ENCODE peak calls at places on chromosomes 7 and 10, in ten cellular contexts. One of them, this sample, is unnamed.
A peak's percentile ranks its signal among the peaks of the same experiment; 100 is the strongest.

GRCh38 chr10:79073784-79074432 is 5.1 kb downstream of the ZMIZ1 start:
- DNase-seq in GM12878: no peak
- DNase-seq in ovary: peak; percentile 65
- DNase-seq in A549: no peak
- DNase-seq in HepG2: peak; percentile 61
- DNase-seq in stomach: peak; percentile 62
- DNase-seq in suprapubic skin: no peak
- DNase-seq in K562: no peak
- DNase-seq in transverse colon: peak; percentile 84
- DNase-seq in esophagus muscularis mucosa: no peak
- DNase-seq in this sample: peak; percentile 61

GRCh38 chr7:32937344-32938174 is 19.7 kb upstream of the FKBP9 start:
- DNase-seq in HepG2: peak; percentile 40
- DNase-seq in K562: no peak
- DNase-seq in GM12878: no peak
- DNase-seq in suprapubic skin: peak; percentile 66
- DNase-seq in transverse colon: peak; percentile 16
- DNase-seq in A549: no peak
- DNase-seq in stomach: peak; percentile 58
- DNase-seq in ovary: peak; percentile 53
- DNase-seq in esophagus muscularis mucosa: no peak
- DNase-seq in this sample: no peak

GRCh38 chr10:70475661-70476060 is 2.9 kb upstream of the PALD1 start:
- DNase-seq in esophagus muscularis mucosa: no peak
- DNase-seq in stomach: no peak
- DNase-seq in A549: no peak
- DNase-seq in GM12878: no peak
- DNase-seq in HepG2: no peak
- DNase-seq in suprapubic skin: no peak
- DNase-seq in K562: no peak
- DNase-seq in transverse colon: no peak
- DNase-seq in ovary: no peak
- DNase-seq in this sample: no peak

GRCh38 chr10:91493313-91493712 is 83.2 kb downstream of the HECTD2 start:
- DNase-seq in ovary: no peak
- DNase-seq in stomach: no peak
- DNase-seq in esophagus muscularis mucosa: no peak
- DNase-seq in transverse colon: no peak
- DNase-seq in A549: peak; percentile 15
- DNase-seq in suprapubic skin: no peak
- DNase-seq in HepG2: peak; percentile 41
- DNase-seq in K562: no peak
- DNase-seq in GM12878: no peak
- DNase-seq in this sample: no peak

GRCh38 chr10:127405221-127405620 is 143.9 kb upstream of the NPS start:
- DNase-seq in stomach: no peak
- DNase-seq in suprapubic skin: no peak
- DNase-seq in transverse colon: no peak
- DNase-seq in ovary: no peak
- DNase-seq in HepG2: no peak
- DNase-seq in GM12878: no peak
- DNase-seq in esophagus muscularis mucosa: no peak
- DNase-seq in A549: no peak
- DNase-seq in K562: no peak
- DNase-seq in this sample: no peak

GRCh38 chr7:2172311-2173183 is 60.2 kb downstream of the MAD1L1 start:
- DNase-seq in HepG2: peak; percentile 76
- DNase-seq in transverse colon: peak; percentile 68
- DNase-seq in K562: no peak
- DNase-seq in GM12878: no peak
- DNase-seq in A549: no peak
- DNase-seq in ovary: peak; percentile 62
- DNase-seq in stomach: peak; percentile 91
- DNase-seq in suprapubic skin: no peak
- DNase-seq in esophagus muscularis mucosa: no peak
- DNase-seq in this sample: no peak

GRCh38 chr7:55546826-55547225 is 25.5 kb downstream of the VOPP1 start:
- DNase-seq in esophagus muscularis mucosa: no peak
- DNase-seq in stomach: peak; percentile 83
- DNase-seq in transverse colon: peak; percentile 82
- DNase-seq in GM12878: no peak
- DNase-seq in ovary: no peak
- DNase-seq in A549: peak; percentile 88
- DNase-seq in HepG2: peak; percentile 39
- DNase-seq in K562: no peak
- DNase-seq in suprapubic skin: peak; percentile 81
- DNase-seq in this sample: no peak

GRCh38 chr7:77266162-77266807 is 66.7 kb upstream of the FGL2 start:
- DNase-seq in K562: no peak
- DNase-seq in GM12878: peak; percentile 33
- DNase-seq in transverse colon: no peak
- DNase-seq in stomach: no peak
- DNase-seq in esophagus muscularis mucosa: no peak
- DNase-seq in suprapubic skin: no peak
- DNase-seq in HepG2: no peak
- DNase-seq in ovary: no peak
- DNase-seq in A549: no peak
- DNase-seq in this sample: no peak

GRCh38 chr10:73886085-73886529 is 11.8 kb upstream of the CAMK2G start:
- DNase-seq in K562: peak; percentile 92
- DNase-seq in A549: peak; percentile 84
- DNase-seq in esophagus muscularis mucosa: no peak
- DNase-seq in suprapubic skin: peak; percentile 81
- DNase-seq in transverse colon: peak; percentile 72
- DNase-seq in HepG2: peak; percentile 57
- DNase-seq in GM12878: no peak
- DNase-seq in stomach: peak; percentile 67
- DNase-seq in ovary: peak; percentile 72
- DNase-seq in this sample: peak; percentile 68

GRCh38 chr7:95295399-95295798 is 28.9 kb downstream of the PON1 start:
- DNase-seq in HepG2: no peak
- DNase-seq in ovary: no peak
- DNase-seq in stomach: no peak
- DNase-seq in GM12878: no peak
- DNase-seq in K562: no peak
- DNase-seq in transverse colon: no peak
- DNase-seq in suprapubic skin: no peak
- DNase-seq in esophagus muscularis mucosa: no peak
- DNase-seq in A549: no peak
- DNase-seq in this sample: no peak

GRCh38 chr7:29431686-29432085 is 131.9 kb upstream of the PRR15 start:
- DNase-seq in K562: no peak
- DNase-seq in transverse colon: no peak
- DNase-seq in suprapubic skin: no peak
- DNase-seq in GM12878: no peak
- DNase-seq in ovary: no peak
- DNase-seq in A549: no peak
- DNase-seq in esophagus muscularis mucosa: no peak
- DNase-seq in stomach: no peak
- DNase-seq in HepG2: no peak
- DNase-seq in this sample: no peak

GRCh38 chr10:104321716-104322415 is 16.4 kb downstream of the ITPRIP start:
- DNase-seq in A549: no peak
- DNase-seq in suprapubic skin: peak; percentile 65
- DNase-seq in ovary: no peak
- DNase-seq in HepG2: no peak
- DNase-seq in stomach: no peak
- DNase-seq in GM12878: no peak
- DNase-seq in esophagus muscularis mucosa: no peak
- DNase-seq in K562: no peak
- DNase-seq in transverse colon: no peak
- DNase-seq in this sample: peak; percentile 10

GRCh38 chr10:100004805-100005510 is 4.8 kb downstream of the DNMBP start:
- DNase-seq in ovary: no peak
- DNase-seq in stomach: no peak
- DNase-seq in K562: no peak
- DNase-seq in HepG2: no peak
- DNase-seq in GM12878: no peak
- DNase-seq in esophagus muscularis mucosa: no peak
- DNase-seq in suprapubic skin: no peak
- DNase-seq in A549: no peak
- DNase-seq in transverse colon: no peak
- DNase-seq in this sample: no peak

GRCh38 chr10:52578871-52579405 is 193.6 kb downstream of the MBL2 start:
- DNase-seq in K562: no peak
- DNase-seq in suprapubic skin: no peak
- DNase-seq in transverse colon: no peak
- DNase-seq in GM12878: no peak
- DNase-seq in HepG2: no peak
- DNase-seq in stomach: no peak
- DNase-seq in A549: no peak
- DNase-seq in esophagus muscularis mucosa: no peak
- DNase-seq in ovary: no peak
- DNase-seq in this sample: no peak

DNA sequence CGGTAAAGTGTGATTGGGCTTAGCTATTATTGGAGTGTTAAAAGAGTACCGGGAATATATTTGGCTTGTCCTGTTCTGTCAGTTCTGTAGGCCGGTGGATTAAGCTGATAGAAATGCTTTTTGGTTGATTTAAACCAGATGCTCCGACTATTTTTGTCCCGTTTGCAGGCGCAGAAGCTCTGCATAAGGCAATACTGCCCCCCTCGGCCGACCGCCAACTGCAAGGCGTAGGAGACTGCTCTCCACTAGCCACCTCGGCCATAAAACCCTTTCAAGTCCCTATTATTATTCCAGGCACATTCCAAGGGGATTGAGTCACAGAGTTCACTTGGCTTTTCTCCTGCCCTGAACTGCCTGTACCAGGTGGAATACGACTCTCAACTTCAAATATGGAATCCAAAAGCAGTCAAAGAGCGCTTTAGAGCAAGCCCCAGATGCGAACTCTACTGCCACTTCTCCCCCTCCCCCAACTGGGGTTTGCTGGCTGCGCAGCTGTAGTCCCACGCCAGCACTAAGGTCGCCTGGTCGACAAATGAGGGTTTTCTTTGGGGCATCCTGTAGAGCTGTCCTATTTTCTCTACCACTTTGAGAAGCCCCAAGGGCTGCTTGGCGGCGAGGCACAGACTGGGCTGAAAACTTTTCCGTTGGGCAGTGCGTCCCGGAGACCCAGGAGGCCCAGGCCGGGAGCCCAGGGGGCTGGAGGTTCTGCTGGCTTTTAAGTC is 108.3 kb downstream of the REEP3 start:
- DNase-seq in suprapubic skin: peak; percentile 96
- DNase-seq in transverse colon: peak; percentile 96
- DNase-seq in A549: peak; percentile 86
- DNase-seq in ovary: peak; percentile 97
- DNase-seq in stomach: peak; percentile 94
- DNase-seq in HepG2: peak; percentile 76
- DNase-seq in K562: peak; percentile 60
- DNase-seq in GM12878: peak; percentile 83
- DNase-seq in esophagus muscularis mucosa: peak; percentile 98
- DNase-seq in this sample: peak; percentile 94
- TF ChIP-seq POLR2A in suprapubic skin: no peak
- TF ChIP-seq POLR2A in transverse colon: no peak
- TF ChIP-seq POLR2A in A549: no peak
- TF ChIP-seq POLR2A in ovary: no peak
- TF ChIP-seq POLR2A in stomach: no peak
- TF ChIP-seq POLR2A in HepG2: no peak
- TF ChIP-seq POLR2A in K562: no peak
- TF ChIP-seq POLR2A in GM12878: no peak
- TF ChIP-seq POLR2A in esophagus muscularis mucosa: no peak
- TF ChIP-seq POLR2A in this sample: no peak

DNA sequence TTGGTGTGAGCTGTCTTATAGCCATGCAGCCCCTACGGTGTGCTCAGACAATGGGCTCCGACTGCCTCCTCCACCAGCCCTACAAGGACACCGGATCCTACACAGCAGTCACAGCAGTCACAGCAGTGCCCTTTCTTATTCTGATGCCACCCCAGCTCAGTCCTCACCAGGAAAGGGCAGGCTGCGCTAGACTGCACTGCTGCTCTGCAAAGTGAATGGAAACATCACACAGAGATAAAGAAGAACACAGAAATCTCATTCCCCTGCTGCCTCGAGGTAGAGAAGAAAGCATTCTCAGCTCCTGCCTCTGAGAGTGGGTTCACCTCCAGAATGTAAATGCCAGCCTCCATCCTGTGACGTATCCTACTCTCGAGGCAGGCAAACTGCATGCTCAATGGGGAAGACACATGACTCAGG is 241.6 kb upstream of the KMT2E start:
- DNase-seq in suprapubic skin: no peak
- DNase-seq in GM12878: no peak
- DNase-seq in K562: no peak
- DNase-seq in stomach: no peak
- DNase-seq in A549: no peak
- DNase-seq in HepG2: no peak
- DNase-seq in esophagus muscularis mucosa: no peak
- DNase-seq in ovary: no peak
- DNase-seq in transverse colon: no peak
- DNase-seq in this sample: no peak
- TF ChIP-seq EP300 in suprapubic skin: no peak
- TF ChIP-seq EP300 in GM12878: no peak
- TF ChIP-seq EP300 in K562: no peak
- TF ChIP-seq EP300 in stomach: no peak
- TF ChIP-seq EP300 in A549: no peak
- TF ChIP-seq EP300 in HepG2: no peak
- TF ChIP-seq EP300 in esophagus muscularis mucosa: no peak
- TF ChIP-seq EP300 in ovary: no peak
- TF ChIP-seq EP300 in transverse colon: no peak
- TF ChIP-seq EP300 in this sample: no peak

DNA sequence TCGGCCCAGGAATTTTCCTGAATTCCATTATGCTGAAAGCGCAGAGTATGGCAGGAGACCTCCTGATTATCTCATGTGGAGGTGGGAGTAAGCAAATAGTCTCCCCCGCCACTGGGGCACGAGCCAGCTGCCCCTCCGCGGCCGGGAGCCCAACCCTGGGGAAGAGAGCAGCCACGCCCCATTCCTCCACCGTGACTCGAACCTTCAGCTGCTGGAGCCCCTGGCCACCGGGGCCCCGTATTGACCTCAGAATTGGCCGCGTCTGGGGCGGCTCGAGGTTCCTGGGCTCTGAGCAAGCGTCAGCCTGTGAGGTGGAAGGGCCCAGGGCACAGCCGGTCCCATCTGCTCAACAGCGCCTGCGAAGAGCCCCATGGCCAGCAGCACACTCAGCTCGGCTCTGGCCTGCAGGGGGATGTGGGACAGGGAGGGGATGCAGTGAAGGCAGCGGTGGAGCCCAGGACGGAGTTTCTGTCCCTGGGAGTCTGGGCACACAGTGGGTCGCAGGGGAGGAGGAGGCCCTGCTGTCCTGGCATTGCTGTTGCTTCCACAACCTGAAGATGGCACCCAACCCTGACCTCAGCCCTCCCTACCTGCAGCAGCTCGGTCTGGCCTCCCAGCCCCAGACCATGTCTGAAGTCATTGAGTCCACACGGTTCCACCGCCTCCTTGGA is 97.8 kb downstream of the CHST15 start:
- DNase-seq in K562: no peak
- DNase-seq in stomach: peak; percentile 46
- DNase-seq in transverse colon: peak; percentile 58
- DNase-seq in esophagus muscularis mucosa: peak; percentile 93
- DNase-seq in A549: peak; percentile 90
- DNase-seq in suprapubic skin: no peak
- DNase-seq in ovary: peak; percentile 80
- DNase-seq in GM12878: no peak
- DNase-seq in HepG2: peak; percentile 49
- DNase-seq in this sample: no peak
- TF ChIP-seq CTCF in K562: no peak
- TF ChIP-seq CTCF in stomach: peak; percentile 50
- TF ChIP-seq CTCF in transverse colon: peak; percentile 38
- TF ChIP-seq CTCF in esophagus muscularis mucosa: peak; percentile 45
- TF ChIP-seq CTCF in A549: peak; percentile 62
- TF ChIP-seq CTCF in suprapubic skin: no peak
- TF ChIP-seq CTCF in ovary: no peak
- TF ChIP-seq CTCF in GM12878: peak; percentile 40
- TF ChIP-seq CTCF in HepG2: peak; percentile 89
- TF ChIP-seq CTCF in this sample: peak; percentile 34

GRCh38 chr10:35195361-35196306 is 69.0 kb downstream of the CREM start:
- DNase-seq in suprapubic skin: peak; percentile 81
- DNase-seq in HepG2: peak; percentile 78
- DNase-seq in GM12878: peak; percentile 83
- DNase-seq in K562: peak; percentile 50
- DNase-seq in esophagus muscularis mucosa: no peak
- DNase-seq in transverse colon: peak; percentile 78
- DNase-seq in A549: peak; percentile 70
- DNase-seq in ovary: peak; percentile 68
- DNase-seq in stomach: peak; percentile 65
- DNase-seq in this sample: no peak
- TF ChIP-seq POLR2A in suprapubic skin: no peak
- TF ChIP-seq POLR2A in HepG2: no peak
- TF ChIP-seq POLR2A in GM12878: peak; percentile 53
- TF ChIP-seq POLR2A in K562: peak; percentile 52
- TF ChIP-seq POLR2A in esophagus muscularis mucosa: no peak
- TF ChIP-seq POLR2A in transverse colon: peak; percentile 46
- TF ChIP-seq POLR2A in A549: no peak
- TF ChIP-seq POLR2A in ovary: peak; percentile 33
- TF ChIP-seq POLR2A in stomach: peak; percentile 11
- TF ChIP-seq POLR2A in this sample: no peak